ENCODE peak calls at places on chromosomes 16 and 17, in ten cellular contexts. C is osteocyte; Y is left ventricle myocardium superior; H is right cardiac atrium; L is stimulated activated CD8-positive, alpha-beta memory T cell treated with anti-CD3 and anti-CD28 coated beads, Interleukin-12 subunit alpha, Interleukin-12 subunit beta, amount 100 ng/mL, for 4 hours; U is activated T-helper 1 cell treated with Interleukin-2 at 50 U/mL for 16 hours; S is gastrocnemius medialis; N is HFFc6; D is HL-60; O is KG1. K is an unnamed sample.

GRCh38 chr16:11111891-11112634 is 143.9 kb downstream of the SOCS1 start:
- DNase-seq in C (no peak), Y (no peak), H (no peak), L (no peak), U (no peak), S (no peak), N (no peak), D (no peak), O (no peak), K (no peak)

GRCh38 chr17:78399693-78400144 is 21.3 kb downstream of the PGS1 start:
- DNase-seq in C (no peak), Y (no peak), H (no peak), L (no peak), U (no peak), S (no peak), N (no peak), D (no peak), O (no peak), K (no peak)

GRCh38 chr17:32161029-32161428 is 18.7 kb downstream of the RHOT1 start:
- DNase-seq in C (no peak), Y (no peak), H (no peak), L (no peak), U (no peak), S (no peak), N (no peak), D (no peak), O (no peak), K (no peak)

GRCh38 chr17:61616783-61617182 is 25.8 kb upstream of the NACA2 start:
- DNase-seq in C (no peak), Y (no peak), H (no peak), L (no peak), U (no peak), S (no peak), N (no peak), D (no peak), O (no peak), K (no peak)

GRCh38 chr17:4219241-4219640 is 44.5 kb downstream of the ANKFY1 start:
- DNase-seq in C (no peak), Y (no peak), H (no peak), L (no peak), U (no peak), S (no peak), N (no peak), D (no peak), O (no peak), K (no peak)

GRCh38 chr17:42009170-42009569 is 8.1 kb downstream of the DNAJC7 start:
- DNase-seq in C (no peak), Y (no peak), H (no peak), L (no peak), U (no peak), S (no peak), N (no peak), D (no peak), O (no peak), K (no peak)

GRCh38 chr16:80583466-80583865 is 42.7 kb downstream of the DYNLRB2 start:
- DNase-seq in C (no peak), Y (peak; percentile 31), H (peak; percentile 34), L (no peak), U (no peak), S (peak; percentile 7), N (peak; percentile 53), D (no peak), O (no peak), K (no peak)

GRCh38 chr17:82334622-82335394 is 1.2 kb upstream of the SECTM1 start:
- DNase-seq in C (no peak), Y (no peak), H (no peak), L (no peak), U (no peak), S (no peak), N (no peak), D (no peak), O (no peak), K (no peak)

GRCh38 chr17:81914103-81914850 is 3.1 kb upstream of the PCYT2 start:
- DNase-seq in C (no peak), Y (no peak), H (no peak), L (no peak), U (no peak), S (no peak), N (no peak), D (no peak), O (no peak), K (no peak)

GRCh38 chr17:67615011-67615561 is 102.7 kb upstream of the NOL11 start:
- DNase-seq in C (no peak), Y (no peak), H (no peak), L (no peak), U (no peak), S (no peak), N (no peak), D (no peak), O (no peak), K (no peak)

GRCh38 chr16:1741553-1742165 is 29.7 kb downstream of the NME3 start:
- DNase-seq in C (no peak), Y (no peak), H (no peak), L (no peak), U (no peak), S (no peak), N (no peak), D (no peak), O (no peak), K (no peak)

GRCh38 chr17:75271955-75272847 is 1.2 kb upstream of the MIF4GD start:
- DNase-seq in C (no peak), Y (peak; percentile 83), H (peak; percentile 77), L (peak; percentile 4), U (no peak), S (no peak), N (peak; percentile 68), D (peak; percentile 41), O (no peak), K (no peak)

GRCh38 chr17:4375039-4375748 is 8.7 kb upstream of the UBE2G1 start:
- DNase-seq in C (no peak), Y (no peak), H (no peak), L (peak; percentile 16), U (no peak), S (no peak), N (no peak), D (no peak), O (no peak), K (no peak)

GRCh38 chr17:16987001-16987829 is 15.3 kb upstream of the TNFRSF13B start:
- DNase-seq in C (no peak), Y (no peak), H (no peak), L (no peak), U (no peak), S (no peak), N (no peak), D (no peak), O (no peak), K (no peak)

GRCh38 chr17:57125406-57125805 is 40.4 kb downstream of the AKAP1 start:
- DNase-seq in C (no peak), Y (no peak), H (no peak), L (no peak), U (no peak), S (no peak), N (no peak), D (no peak), O (no peak), K (no peak)

K was measured in LoVo.